ENCODE peak calls at places on chromosomes 4 and X, in four cellular contexts. L is ovary, W is mesendoderm, Z is ascending aorta. S is an unnamed sample.
A peak's percentile ranks its signal among the peaks of the same experiment; 100 is the strongest.

GRCh38 chrX:106203315-106203714 is 35.2 kb downstream of the PWWP3B start:
- DNase-seq in Z (no peak), W (peak; percentile 1), L (no peak), S (no peak)

GRCh38 chr4:41058426-41058825 is 155.9 kb downstream of the APBB2 start:
- DNase-seq in W (no peak), Z (no peak), L (no peak), S (no peak)

GRCh38 chrX:21374163-21374993 is at the start of gene CNKSR2:
- DNase-seq in L (peak; percentile 24), W (peak; percentile 81), Z (no peak), S (no peak)

GRCh38 chr4:158376441-158376840 is 145.2 kb upstream of the RXFP1 start:
- DNase-seq in L (no peak), W (peak; percentile 38), Z (no peak), S (no peak)

GRCh38 chrX:39907964-39908616 is 189.7 kb downstream of the BCOR start:
- DNase-seq in W (peak; percentile 93), Z (peak; percentile 38), L (peak; percentile 76), S (peak; percentile 63)

GRCh38 chr4:141713771-141714445 is 77.5 kb downstream of the IL15 start:
- DNase-seq in W (peak; percentile 83), Z (no peak), L (no peak), S (no peak)

GRCh38 chrX:68114573-68115199 is 318.6 kb downstream of the OPHN1 start:
- DNase-seq in W (no peak), L (no peak), Z (no peak), S (no peak)

GRCh38 chr4:146311238-146311970 is 97.1 kb downstream of the REELD1 start:
- DNase-seq in L (no peak), W (peak; percentile 59), Z (no peak), S (no peak)

GRCh38 chr4:111537165-111537564 is 608.1 kb upstream of the FAM241A start:
- DNase-seq in L (no peak), W (no peak), Z (no peak), S (no peak)

GRCh38 chr4:40423735-40424134 is 88.6 kb downstream of the CHRNA9 start:
- DNase-seq in Z (no peak), W (peak; percentile 41), L (no peak), S (no peak)

GRCh38 chr4:74621616-74622015 is 172.7 kb downstream of the BTC start:
- DNase-seq in Z (no peak), L (no peak), W (no peak), S (no peak)

GRCh38 chr4:123453006-123453685 is 56.6 kb downstream of the SPRY1 start:
- DNase-seq in L (no peak), W (no peak), Z (no peak), S (no peak)

GRCh38 chrX:53433651-53434639 is at the start of gene HSD17B10:
- DNase-seq in L (peak; percentile 86), W (peak; percentile 90), Z (peak; percentile 49), S (peak; percentile 85)

GRCh38 chr4:132284910-132285426 is 864.1 kb upstream of the PCDH10 start:
- DNase-seq in W (peak; percentile 37), L (no peak), Z (no peak), S (no peak)

GRCh38 chrX:131677655-131678628 is 134.1 kb downstream of the OR13H1 start:
- DNase-seq in L (peak; percentile 16), Z (no peak), W (peak; percentile 54), S (peak; percentile 17)

GRCh38 chr4:103008875-103009729 is 10.4 kb downstream of the SLC9B1 start:
- DNase-seq in W (peak; percentile 65), Z (no peak), L (no peak), S (no peak)

GRCh38 chrX:131399692-131400428 is 110.8 kb upstream of the IGSF1 start:
- DNase-seq in Z (no peak), L (no peak), W (no peak), S (no peak)

GRCh38 chrX:9557508-9557907 is 92.7 kb downstream of the TBL1X start:
- DNase-seq in Z (no peak), W (no peak), L (no peak), S (no peak)

GRCh38 chr4:69120869-69121268 is 24.6 kb downstream of the UGT2B7 start:
- DNase-seq in Z (no peak), L (no peak), W (no peak), S (no peak)

GRCh38 chrX:121987163-121987562 is 939.8 kb downstream of the GLUD2 start:
- DNase-seq in Z (no peak), L (no peak), W (peak; percentile 1), S (no peak)

GRCh38 chr4:87270144-87270543 is 49.7 kb upstream of the KLHL8 start:
- DNase-seq in L (no peak), Z (no peak), W (peak; percentile 67), S (no peak)

GRCh38 chrX:44875185-44875489 is 2.1 kb downstream of the KDM6A start:
- DNase-seq in L (no peak), Z (no peak), W (no peak), S (no peak)

GRCh38 chr4:89539374-89539773 is 231.8 kb upstream of the GPRIN3 start:
- DNase-seq in Z (no peak), L (no peak), W (peak; percentile 56), S (no peak)

GRCh38 chr4:107863416-107863815 is 38.7 kb downstream of the SGMS2 start:
- DNase-seq in Z (no peak), L (no peak), W (no peak), S (no peak)

GRCh38 chr4:101851671-101852070 is 61.1 kb downstream of the BANK1 start:
- DNase-seq in W (no peak), Z (no peak), L (no peak), S (no peak)

GRCh38 chrX:9342581-9343051 is 122.2 kb upstream of the TBL1X start:
- DNase-seq in L (peak; percentile 87), Z (peak; percentile 53), W (peak; percentile 91), S (peak; percentile 89)

GRCh38 chrX:127038065-127038464 is 218.5 kb downstream of the PRR32 start:
- DNase-seq in L (no peak), Z (no peak), W (peak; percentile 9), S (no peak)

GRCh38 chr4:183321516-183321915 is 710 bp downstream of the CLDN24 start:
- DNase-seq in L (no peak), Z (no peak), W (no peak), S (no peak)

GRCh38 chr4:140092094-140092820 is 61.7 kb downstream of the MAML3 start:
- DNase-seq in Z (no peak), W (peak; percentile 98), L (no peak), S (no peak)

GRCh38 chr4:76215120-76215519 is 1.5 kb upstream of the SCARB2 start:
- DNase-seq in W (no peak), L (no peak), Z (no peak), S (no peak)
- H3K4me1 ChIP-seq in W (peaks cover 7% of the 10 kb centered on the region), L (peaks cover 16% of the 10 kb centered on the region), Z (peaks cover 12% of the 10 kb centered on the region), S (no peaks in the 10 kb centered on the region)

GRCh38 chrX:54479471-54480122 is 16.4 kb downstream of the FGD1 start:
- DNase-seq in W (peak; percentile 87), L (no peak), Z (no peak), S (no peak)
- H3K27ac ChIP-seq in W (peak overlapping the region; percentile 51), L (no peak overlapping the region), Z (peak overlapping the region; percentile 27), S (peak overlapping the region; percentile 15)

DNA sequence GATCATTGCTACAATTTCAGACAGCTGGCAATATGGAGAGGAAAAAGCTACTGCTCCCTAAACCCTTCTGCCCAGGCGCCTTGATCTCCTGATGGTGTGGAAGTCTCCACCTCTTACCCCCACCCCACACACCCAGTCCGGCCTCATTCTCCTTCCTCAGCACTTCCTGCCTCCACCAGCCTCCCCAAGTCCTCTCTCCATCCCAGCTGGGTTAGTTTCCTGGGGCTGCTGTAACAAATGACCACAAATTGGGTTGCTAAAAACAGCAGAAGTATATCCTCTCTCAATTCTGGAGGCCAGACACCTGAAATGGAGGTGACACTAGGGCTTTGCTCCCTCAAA is 1.1 kb upstream of the CCNQ start:
- DNase-seq in L (no peak), Z (no peak), W (peak; percentile 8), S (no peak)
- H3K4me1 ChIP-seq in L (no peaks in the 10 kb centered on the region), Z (no peaks in the 10 kb centered on the region), W (no peaks in the 10 kb centered on the region), S (no peaks in the 10 kb centered on the region)

GRCh38 chr4:32000846-32001488 is 1280.8 kb downstream of the PCDH7 start:
- DNase-seq in W (peak; percentile 41), Z (no peak), L (no peak), S (no peak)
- H3K27ac ChIP-seq in W (no peak overlapping the region), Z (no peak overlapping the region), L (no peak overlapping the region), S (no peak overlapping the region)